ENCODE peak calls at places on chromosomes 7 and 10, in seven cellular contexts. S, N, O, E, W, Q and D are unnamed samples.

GRCh38 chr10:103676058-103676785 is 179.2 kb downstream of the SH3PXD2A start:
- DNase-seq in S (no peak), N (no peak), O (no peak), E (no peak), W (no peak), Q (no peak), D (no peak)

GRCh38 chr10:58627392-58627791 is 114.7 kb downstream of the BICC1 start:
- DNase-seq in S (no peak), N (no peak), O (no peak), E (no peak), W (no peak), Q (no peak), D (no peak)

GRCh38 chr10:15280974-15281373 is 90.1 kb downstream of the FAM171A1 start:
- DNase-seq in S (no peak), N (no peak), O (no peak), E (no peak), W (no peak), Q (no peak), D (no peak)

GRCh38 chr10:83346216-83346910 is 792.9 kb upstream of the GHITM start:
- DNase-seq in S (no peak), N (no peak), O (no peak), E (no peak), W (no peak), Q (no peak), D (no peak)

GRCh38 chr10:128631801-128632241 is 505.6 kb upstream of the MKI67 start:
- DNase-seq in S (no peak), N (no peak), O (peak), E (peak), W (peak), Q (no peak), D (no peak)

GRCh38 chr10:91694170-91694794 is 61.4 kb upstream of the PPP1R3C start:
- DNase-seq in S (peak), N (no peak), O (peak), E (peak), W (peak), Q (no peak), D (no peak)

GRCh38 chr7:21542891-21543527 is at the start of gene DNAH11:
- DNase-seq in S (peak), N (no peak), O (no peak), E (no peak), W (peak), Q (peak), D (no peak)

GRCh38 chr10:98357208-98357836 is 57.7 kb downstream of the PYROXD2 start:
- DNase-seq in S (no peak), N (no peak), O (no peak), E (no peak), W (no peak), Q (no peak), D (no peak)

GRCh38 chr7:151003572-151003971 is 12.8 kb downstream of the NOS3 start:
- DNase-seq in S (peak), N (no peak), O (no peak), E (no peak), W (no peak), Q (no peak), D (peak)

GRCh38 chr10:97013568-97013967 is 172.2 kb downstream of the SLIT1 start:
- DNase-seq in S (no peak), N (no peak), O (no peak), E (no peak), W (no peak), Q (no peak), D (no peak)

GRCh38 chr7:87564290-87564963 is 36.3 kb downstream of the ABCB1 start:
- DNase-seq in S (no peak), N (no peak), O (peak), E (peak), W (peak), Q (peak), D (peak)

GRCh38 chr7:126803060-126803665 is 449.6 kb downstream of the GRM8 start:
- DNase-seq in S (peak), N (peak), O (peak), E (peak), W (peak), Q (peak), D (peak)

GRCh38 chr10:50310560-50311174 is 59.4 kb upstream of the ASAH2 start:
- DNase-seq in S (peak), N (no peak), O (peak), E (peak), W (peak), Q (peak), D (peak)

GRCh38 chr10:3045471-3046209 is 21.7 kb upstream of the PFKP start:
- DNase-seq in S (peak), N (no peak), O (no peak), E (peak), W (peak), Q (peak), D (peak)

GRCh38 chr10:103668351-103669242 is 175.1 kb downstream of the NEURL1 start:
- DNase-seq in S (peak), N (no peak), O (no peak), E (no peak), W (no peak), Q (no peak), D (no peak)

GRCh38 chr10:4120454-4120853 is 335.4 kb upstream of the KLF6 start:
- DNase-seq in S (no peak), N (no peak), O (no peak), E (no peak), W (no peak), Q (no peak), D (no peak)

GRCh38 chr7:120273476-120273975 is 551 bp downstream of the KCND2 start:
- DNase-seq in S (no peak), N (peak), O (no peak), E (peak), W (peak), Q (peak), D (peak)

GRCh38 chr7:106205621-106206222 is 79.1 kb downstream of the NAMPT start:
- DNase-seq in S (no peak), N (peak), O (no peak), E (no peak), W (no peak), Q (no peak), D (no peak)

GRCh38 chr10:77393411-77393810 is 244.2 kb downstream of the KCNMA1 start:
- DNase-seq in S (no peak), N (no peak), O (no peak), E (no peak), W (no peak), Q (no peak), D (no peak)

GRCh38 chr7:114413741-114414140 is 874 bp upstream of the FOXP2 start:
- DNase-seq in S (no peak), N (no peak), O (no peak), E (no peak), W (no peak), Q (no peak), D (no peak)

GRCh38 chr7:133478591-133479135 is 225.8 kb downstream of the EXOC4 start:
- DNase-seq in S (no peak), N (no peak), O (no peak), E (no peak), W (no peak), Q (no peak), D (no peak)

GRCh38 chr7:44608916-44609648 is 2.7 kb downstream of the OGDH start:
- DNase-seq in S (no peak), N (no peak), O (no peak), E (no peak), W (no peak), Q (no peak), D (no peak)

GRCh38 chr7:100723732-100724275 is 3.5 kb downstream of the EPO start:
- DNase-seq in S (no peak), N (no peak), O (no peak), E (peak), W (no peak), Q (no peak), D (no peak)

GRCh38 chr7:39501358-39501757 is 64.8 kb upstream of the YAE1 start:
- DNase-seq in S (no peak), N (no peak), O (no peak), E (no peak), W (no peak), Q (no peak), D (no peak)

GRCh38 chr10:121325490-121326231 is 272.6 kb downstream of the FGFR2 start:
- DNase-seq in S (no peak), N (no peak), O (peak), E (peak), W (no peak), Q (no peak), D (no peak)

GRCh38 chr7:32158751-32159360 is 88.6 kb upstream of the PDE1C start:
- DNase-seq in S (no peak), N (no peak), O (no peak), E (no peak), W (no peak), Q (no peak), D (no peak)

GRCh38 chr7:115230882-115231508 is 309.1 kb downstream of the MDFIC start:
- DNase-seq in S (no peak), N (no peak), O (peak), E (peak), W (no peak), Q (no peak), D (no peak)

GRCh38 chr10:33211123-33211878 is 123.2 kb downstream of the NRP1 start:
- DNase-seq in S (no peak), N (no peak), O (no peak), E (no peak), W (peak), Q (no peak), D (no peak)

GRCh38 chr7:127582361-127582760 is 3.0 kb downstream of the GCC1 start:
- DNase-seq in S (no peak), N (no peak), O (no peak), E (peak), W (no peak), Q (no peak), D (no peak)

GRCh38 chr7:114663502-114663901 is 248.9 kb downstream of the FOXP2 start:
- DNase-seq in S (no peak), N (peak), O (peak), E (peak), W (no peak), Q (no peak), D (peak)

DNA sequence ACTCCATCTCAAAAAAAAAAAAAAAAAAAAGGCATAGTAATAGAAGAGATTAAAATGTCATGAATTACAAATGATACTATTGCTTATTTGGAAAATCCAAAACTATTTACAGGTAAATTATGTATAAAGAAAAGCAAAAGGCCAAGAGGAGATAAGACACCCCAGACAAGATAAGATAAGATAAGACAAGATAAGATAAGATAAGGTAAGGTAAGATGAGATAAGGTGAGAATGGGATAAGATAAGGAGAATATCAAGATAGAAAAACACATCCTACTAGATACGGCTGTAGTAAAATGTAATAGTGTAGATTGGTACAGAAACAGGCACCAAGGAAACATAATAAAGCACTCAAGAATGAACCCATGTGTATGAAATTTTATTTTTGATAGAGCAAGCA is 20.9 kb downstream of the VIM start:
- DNase-seq in S (no peak), N (no peak), O (no peak), E (no peak), W (no peak), Q (no peak), D (no peak)
- TF ChIP-seq JUND in S (no peak), N (no peak), O (no peak), E (no peak), W (no peak), Q (no peak), D (no peak)

GRCh38 chr10:30095811-30096422 is 36.5 kb upstream of the JCAD start:
- DNase-seq in S (no peak), N (no peak), O (no peak), E (peak), W (no peak), Q (no peak), D (no peak)
- TF ChIP-seq JUND in S (no peak), N (no peak), O (no peak), E (no peak), W (no peak), Q (no peak), D (no peak)

GRCh38 chr10:133378251-133379096 is 588 bp upstream of the PAOX start:
- DNase-seq in S (peak), N (no peak), O (no peak), E (peak), W (peak), Q (peak), D (peak)
- TF ChIP-seq JUND in S (no peak), N (no peak), O (no peak), E (peak), W (no peak), Q (no peak), D (no peak)

DNA sequence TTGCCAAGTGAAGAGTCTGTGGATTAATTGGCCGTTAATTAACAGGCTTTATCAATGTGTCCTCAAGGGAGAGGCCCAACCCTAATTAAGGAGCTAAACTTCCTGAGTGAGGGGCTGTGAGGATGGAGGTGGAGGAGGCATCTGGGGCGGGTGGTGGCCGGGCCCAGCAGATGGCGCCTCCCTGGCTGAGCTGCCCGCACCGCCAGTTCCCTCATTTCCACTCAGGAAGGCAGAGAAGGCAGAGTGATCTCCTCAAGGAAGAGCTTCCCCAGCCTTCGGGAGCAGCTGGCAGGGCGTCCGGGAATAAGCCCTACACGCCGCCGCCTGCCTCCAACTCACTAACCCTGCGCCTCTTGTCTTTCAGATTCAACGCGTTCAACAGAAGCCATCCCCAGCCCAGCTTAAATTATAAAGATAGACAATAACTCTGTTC is 112.2 kb downstream of the CYTH3 start:
- DNase-seq in S (peak), N (no peak), O (no peak), E (no peak), W (peak), Q (peak), D (peak)
- TF ChIP-seq JUND in S (no peak), N (no peak), O (no peak), E (no peak), W (no peak), Q (no peak), D (no peak)